ENCODE peak calls at places on chromosome 16, in seven cellular contexts. L, G, J, V, Z, I and N are unnamed samples.

GRCh38 chr16:53064179-53064578 is 9.4 kb downstream of the CHD9 start:
- DNase-seq in L (no peak), V (no peak), Z (no peak), G (no peak), I (no peak), J (no peak), N (no peak)

GRCh38 chr16:24645739-24646645 is 83.5 kb upstream of the TNRC6A start:
- DNase-seq in J (no peak), I (no peak), G (no peak), Z (no peak), L (no peak), V (no peak), N (no peak)

GRCh38 chr16:58451263-58451662 is 48.7 kb upstream of the NDRG4 start:
- DNase-seq in I (no peak), G (no peak), J (no peak), L (no peak), Z (no peak), V (no peak), N (peak; percentile 81)

GRCh38 chr16:28186752-28187151 is 25.0 kb downstream of the XPO6 start:
- DNase-seq in J (no peak), V (no peak), G (no peak), I (no peak), Z (no peak), L (no peak), N (no peak)

GRCh38 chr16:4733211-4733742 is 794 bp downstream of the ANKS3 start:
- DNase-seq in V (no peak), G (no peak), J (no peak), Z (no peak), L (no peak), I (no peak), N (no peak)

GRCh38 chr16:14308357-14308723 is 237.2 kb downstream of the MRTFB start:
- DNase-seq in V (no peak), J (no peak), I (no peak), L (no peak), Z (no peak), G (peak; percentile 6), N (no peak)

GRCh38 chr16:60755907-60756306 is 1280.3 kb downstream of the CDH8 start:
- DNase-seq in J (no peak), G (no peak), Z (no peak), L (no peak), V (no peak), I (no peak), N (no peak)

GRCh38 chr16:56202036-56202435 is 10.7 kb downstream of the GNAO1 start:
- DNase-seq in V (no peak), I (no peak), Z (no peak), J (peak; percentile 30), L (no peak), G (no peak), N (no peak)

GRCh38 chr16:10938321-10938720 is 3.9 kb downstream of the DEXI start:
- DNase-seq in I (no peak), J (no peak), Z (no peak), V (no peak), L (no peak), G (no peak), N (no peak)

GRCh38 chr16:568401-569258 is 1.1 kb upstream of the PIGQ start:
- DNase-seq in J (no peak), V (no peak), G (no peak), Z (no peak), I (no peak), L (no peak), N (no peak)

GRCh38 chr16:83272843-83273242 is 534.9 kb upstream of the HSBP1 start:
- DNase-seq in V (no peak), L (no peak), G (no peak), Z (no peak), J (no peak), I (no peak), N (no peak)

GRCh38 chr16:66539628-66540469 is 10.1 kb downstream of the TK2 start:
- DNase-seq in Z (no peak), V (no peak), J (no peak), I (no peak), G (no peak), L (no peak), N (no peak)

GRCh38 chr16:69105501-69106361 is at the start of gene HAS3:
- DNase-seq in G (peak; percentile 75), J (no peak), Z (no peak), L (peak; percentile 61), V (peak; percentile 75), I (no peak), N (peak; percentile 67)

GRCh38 chr16:76837872-76838271 is 353.1 kb upstream of the MON1B start:
- DNase-seq in L (no peak), I (no peak), V (no peak), Z (no peak), J (no peak), G (no peak), N (no peak)

GRCh38 chr16:1131378-1131994 is 21.4 kb upstream of the CACNA1H start:
- DNase-seq in G (no peak), I (no peak), J (no peak), Z (no peak), V (no peak), L (no peak), N (no peak)

GRCh38 chr16:4314532-4315184 is 1.2 kb upstream of the GLIS2 start:
- DNase-seq in I (no peak), V (no peak), G (peak; percentile 77), J (no peak), L (no peak), Z (no peak), N (no peak)

GRCh38 chr16:16025214-16025968 is 76.0 kb downstream of the ABCC1 start:
- DNase-seq in L (no peak), Z (no peak), V (no peak), G (no peak), I (peak; percentile 19), J (peak; percentile 60), N (no peak)

GRCh38 chr16:82016268-82016667 is 5.0 kb upstream of the SDR42E1 start:
- DNase-seq in J (no peak), L (no peak), I (peak; percentile 29), G (no peak), V (no peak), Z (no peak), N (no peak)

GRCh38 chr16:66324785-66325184 is 41.7 kb upstream of the CDH5 start:
- DNase-seq in Z (no peak), J (no peak), G (no peak), V (no peak), L (no peak), I (no peak), N (peak; percentile 74)

GRCh38 chr16:12329246-12329995 is 352.9 kb downstream of the SNX29 start:
- DNase-seq in G (no peak), J (no peak), Z (no peak), L (no peak), I (no peak), V (no peak), N (no peak)

GRCh38 chr16:6880263-6880662 is 452.4 kb upstream of the RBFOX1 start:
- DNase-seq in G (no peak), V (no peak), L (no peak), I (no peak), J (no peak), Z (no peak), N (no peak)

GRCh38 chr16:54126907-54127306 is 159.7 kb downstream of the IRX3 start:
- DNase-seq in I (no peak), L (no peak), J (no peak), G (no peak), Z (no peak), V (no peak), N (no peak)
- H3K4me1 ChIP-seq in I (no peaks in the 10 kb centered on the region), L (no peaks in the 10 kb centered on the region), J (no peaks in the 10 kb centered on the region), G (no peaks in the 10 kb centered on the region), Z (no peaks in the 10 kb centered on the region), V (no peaks in the 10 kb centered on the region), N (peaks cover 3% of the 10 kb centered on the region)

DNA sequence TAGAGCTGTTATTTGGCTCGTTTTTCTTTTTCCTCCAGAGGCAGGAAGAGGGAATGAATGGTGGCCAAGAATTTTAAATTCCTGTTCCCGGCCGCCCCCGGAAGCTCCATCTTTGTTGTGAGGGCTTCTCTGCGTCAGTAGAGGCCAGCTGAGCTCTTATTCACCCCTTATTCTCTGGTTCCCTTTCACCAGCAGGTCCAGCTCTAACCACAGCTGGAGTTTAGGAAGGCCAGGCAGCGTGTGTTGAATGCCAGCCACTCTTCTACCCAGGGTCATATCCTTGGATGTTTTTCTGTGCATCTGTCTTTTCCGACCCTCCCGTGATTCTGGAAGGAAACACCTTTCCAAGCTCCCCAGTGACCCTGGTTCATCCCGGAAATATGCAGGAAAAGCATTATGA is 570.5 kb downstream of the WWOX start:
- DNase-seq in G (peak; percentile 74), L (no peak), I (peak; percentile 77), J (no peak), V (peak; percentile 30), Z (no peak), N (no peak)
- H3K4me1 ChIP-seq in G (peaks cover 3% of the 10 kb centered on the region), L (no peaks in the 10 kb centered on the region), I (peaks cover 15% of the 10 kb centered on the region), J (peaks cover 28% of the 10 kb centered on the region), V (no peaks in the 10 kb centered on the region), Z (peaks cover 34% of the 10 kb centered on the region), N (no peaks in the 10 kb centered on the region)

GRCh38 chr16:87853411-87854052 is 15.8 kb downstream of the SLC7A5 start:
- DNase-seq in J (peak; percentile 97), Z (peak; percentile 97), L (peak; percentile 92), G (peak; percentile 97), V (peak; percentile 96), I (peak; percentile 90), N (peak; percentile 95)
- H3K4me1 ChIP-seq in J (peaks cover 49% of the 10 kb centered on the region), Z (peaks cover 74% of the 10 kb centered on the region), L (peaks cover 12% of the 10 kb centered on the region), G (peaks cover 5% of the 10 kb centered on the region), V (peaks cover 80% of the 10 kb centered on the region), I (peaks cover 22% of the 10 kb centered on the region), N (peaks cover 60% of the 10 kb centered on the region)

GRCh38 chr16:50173318-50173717 is 20.2 kb downstream of the TENT4B start:
- DNase-seq in I (no peak), Z (no peak), G (no peak), V (no peak), L (no peak), J (no peak), N (no peak)

GRCh38 chr16:50169555-50170096 is 16.5 kb downstream of the TENT4B start:
- DNase-seq in Z (no peak), V (no peak), I (no peak), L (no peak), G (no peak), J (no peak), N (no peak)

GRCh38 chr16:50167603-50168002 is 14.5 kb downstream of the TENT4B start:
- DNase-seq in L (no peak), V (no peak), J (no peak), G (no peak), Z (no peak), I (no peak), N (no peak)

GRCh38 chr16:50166511-50167500 is 13.7 kb downstream of the TENT4B start:
- DNase-seq in L (no peak), G (no peak), V (no peak), I (no peak), Z (no peak), J (no peak), N (no peak)

DNA sequence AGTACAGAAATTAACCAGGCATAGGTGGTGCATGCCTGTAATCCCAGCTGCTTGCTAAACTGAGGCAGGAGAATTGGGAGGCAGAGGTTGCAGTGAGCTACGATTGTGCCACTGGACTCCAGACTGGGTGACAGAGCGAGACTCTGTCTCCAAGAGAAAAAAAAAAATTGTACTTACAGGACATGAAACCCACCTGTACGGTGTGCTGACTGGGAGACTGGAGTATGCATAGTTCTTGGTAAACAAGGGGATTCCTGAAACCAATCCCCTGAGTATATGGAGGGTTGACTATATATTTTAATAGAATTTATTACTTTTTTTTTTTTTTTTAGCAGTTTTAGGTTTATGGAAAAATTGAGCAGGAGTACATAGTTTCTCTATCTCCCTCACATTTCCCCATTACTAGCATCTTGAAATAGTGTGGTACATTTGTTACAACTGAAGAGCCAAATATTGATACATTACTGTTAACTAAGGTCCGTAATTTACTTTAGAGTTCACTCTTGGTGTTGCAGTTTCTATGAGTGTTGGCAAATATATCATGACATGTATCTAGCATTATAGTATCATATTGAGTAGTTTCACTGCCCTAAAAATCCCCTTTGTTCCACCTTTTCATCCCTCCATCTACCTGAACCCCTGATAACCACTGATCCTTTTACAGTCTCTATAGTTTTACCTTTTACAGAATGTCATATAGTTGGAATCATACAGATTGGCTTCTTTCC is 19.3 kb downstream of the TENT4B start:
- DNase-seq in G (no peak), L (no peak), V (no peak), I (no peak), Z (no peak), J (no peak), N (no peak)
- H3K4me1 ChIP-seq in G (peaks cover 8% of the 10 kb centered on the region), L (no peaks in the 10 kb centered on the region), V (peaks cover 6% of the 10 kb centered on the region), I (no peaks in the 10 kb centered on the region), Z (peaks cover 12% of the 10 kb centered on the region), J (peaks cover 73% of the 10 kb centered on the region), N (no peaks in the 10 kb centered on the region)